ENCODE peak calls at places on chromosomes 6 and 20, in four cellular contexts. L is nephron progenitor cell; F is naive thymus-derived CD8-positive, alpha-beta T cell; D is activated T-cell treated with anti-CD3 and anti-CD28 coated beads, Interleukin-2, amount 50 U/mL, for 72 hours. Q is an unnamed sample.

GRCh38 chr20:25685276-25686080 is 11.2 kb downstream of the ZNF337 start:
- DNase-seq in L (no peak), F (no peak), D (no peak), Q (no peak)

GRCh38 chr6:89082439-89082838 is 1.9 kb downstream of the PNRC1 start:
- DNase-seq in L (no peak), F (no peak), D (peak), Q (peak)

GRCh38 chr6:12751694-12752304 is 35.2 kb downstream of the PHACTR1 start:
- DNase-seq in L (peak), F (no peak), D (peak), Q (no peak)

GRCh38 chr6:28225056-28225834 is at the start of gene ZSCAN9:
- DNase-seq in L (peak), F (no peak), D (peak), Q (peak)

GRCh38 chr6:127207591-127208120 is 59.0 kb upstream of the RNF146 start:
- DNase-seq in L (no peak), F (no peak), D (no peak), Q (no peak)

GRCh38 chr6:50128420-50129005 is 78.8 kb upstream of the DEFB112 start:
- DNase-seq in L (no peak), F (no peak), D (no peak), Q (peak)

GRCh38 chr20:57611605-57612311 is 8.5 kb downstream of the ZBP1 start:
- DNase-seq in L (no peak), F (no peak), D (no peak), Q (no peak)

GRCh38 chr20:3890410-3890751 is 1.2 kb downstream of the PANK2 start:
- DNase-seq in L (no peak), F (no peak), D (no peak), Q (peak)

Q was measured in DMS79 treated with DMSO at 0.1 percent for 48 hours.